ENCODE peak calls at places on chromosome 17, in nine cellular contexts. One of them, this sample, is unnamed.

GRCh38 chr17:56595831-56596740 is 2.6 kb downstream of the NOG start:
- DNase-seq in H7: peak; percentile 84
- DNase-seq in small intestine: peak; percentile 12
- DNase-seq in AG04450: no peak
- DNase-seq in AG09309: no peak
- DNase-seq in fibroblast of mammary gland: no peak
- DNase-seq in colonic mucosa: no peak
- DNase-seq in breast epithelium: no peak
- DNase-seq in foreskin fibroblast: peak; percentile 17
- DNase-seq in this sample: no peak

GRCh38 chr17:75637143-75637538 is 3.9 kb downstream of the SMIM5 start:
- DNase-seq in H7: no peak
- DNase-seq in small intestine: peak; percentile 59
- DNase-seq in AG04450: no peak
- DNase-seq in AG09309: no peak
- DNase-seq in fibroblast of mammary gland: no peak
- DNase-seq in colonic mucosa: peak; percentile 49
- DNase-seq in breast epithelium: no peak
- DNase-seq in foreskin fibroblast: no peak
- DNase-seq in this sample: no peak

GRCh38 chr17:45149669-45150603 is 1.7 kb downstream of the HEXIM1 start:
- DNase-seq in H7: peak; percentile 63
- DNase-seq in small intestine: peak; percentile 77
- DNase-seq in AG04450: no peak
- DNase-seq in AG09309: no peak
- DNase-seq in fibroblast of mammary gland: peak; percentile 67
- DNase-seq in colonic mucosa: peak; percentile 78
- DNase-seq in breast epithelium: peak; percentile 74
- DNase-seq in foreskin fibroblast: peak; percentile 80
- DNase-seq in this sample: no peak

GRCh38 chr17:1972429-1973160 is 52.5 kb downstream of the RTN4RL1 start:
- DNase-seq in H7: peak; percentile 50
- DNase-seq in small intestine: no peak
- DNase-seq in AG04450: no peak
- DNase-seq in AG09309: no peak
- DNase-seq in fibroblast of mammary gland: peak; percentile 17
- DNase-seq in colonic mucosa: no peak
- DNase-seq in breast epithelium: no peak
- DNase-seq in foreskin fibroblast: no peak
- DNase-seq in this sample: no peak

GRCh38 chr17:44850612-44851011 is 2.9 kb downstream of the HIGD1B start:
- DNase-seq in H7: no peak
- DNase-seq in small intestine: no peak
- DNase-seq in AG04450: no peak
- DNase-seq in AG09309: no peak
- DNase-seq in fibroblast of mammary gland: no peak
- DNase-seq in colonic mucosa: no peak
- DNase-seq in breast epithelium: no peak
- DNase-seq in foreskin fibroblast: no peak
- DNase-seq in this sample: no peak

GRCh38 chr17:32015245-32016013 is 8.2 kb downstream of the LRRC37B start:
- DNase-seq in H7: no peak
- DNase-seq in small intestine: peak; percentile 43
- DNase-seq in AG04450: no peak
- DNase-seq in AG09309: no peak
- DNase-seq in fibroblast of mammary gland: peak; percentile 16
- DNase-seq in colonic mucosa: no peak
- DNase-seq in breast epithelium: no peak
- DNase-seq in foreskin fibroblast: peak; percentile 33
- DNase-seq in this sample: no peak

GRCh38 chr17:10029129-10029528 is 124.1 kb upstream of the RCVRN start:
- DNase-seq in H7: no peak
- DNase-seq in small intestine: no peak
- DNase-seq in AG04450: no peak
- DNase-seq in AG09309: no peak
- DNase-seq in fibroblast of mammary gland: no peak
- DNase-seq in colonic mucosa: no peak
- DNase-seq in breast epithelium: no peak
- DNase-seq in foreskin fibroblast: no peak
- DNase-seq in this sample: no peak

GRCh38 chr17:56937688-56938087 is 23.2 kb downstream of the COIL start:
- DNase-seq in H7: no peak
- DNase-seq in small intestine: peak; percentile 62
- DNase-seq in AG04450: no peak
- DNase-seq in AG09309: no peak
- DNase-seq in fibroblast of mammary gland: no peak
- DNase-seq in colonic mucosa: no peak
- DNase-seq in breast epithelium: no peak
- DNase-seq in foreskin fibroblast: no peak
- DNase-seq in this sample: no peak

GRCh38 chr17:42294469-42295398 is 6.4 kb downstream of the STAT5A start:
- DNase-seq in H7: no peak
- DNase-seq in small intestine: no peak
- DNase-seq in AG04450: no peak
- DNase-seq in AG09309: no peak
- DNase-seq in fibroblast of mammary gland: no peak
- DNase-seq in colonic mucosa: no peak
- DNase-seq in breast epithelium: peak; percentile 77
- DNase-seq in foreskin fibroblast: peak; percentile 39
- DNase-seq in this sample: no peak

DNA sequence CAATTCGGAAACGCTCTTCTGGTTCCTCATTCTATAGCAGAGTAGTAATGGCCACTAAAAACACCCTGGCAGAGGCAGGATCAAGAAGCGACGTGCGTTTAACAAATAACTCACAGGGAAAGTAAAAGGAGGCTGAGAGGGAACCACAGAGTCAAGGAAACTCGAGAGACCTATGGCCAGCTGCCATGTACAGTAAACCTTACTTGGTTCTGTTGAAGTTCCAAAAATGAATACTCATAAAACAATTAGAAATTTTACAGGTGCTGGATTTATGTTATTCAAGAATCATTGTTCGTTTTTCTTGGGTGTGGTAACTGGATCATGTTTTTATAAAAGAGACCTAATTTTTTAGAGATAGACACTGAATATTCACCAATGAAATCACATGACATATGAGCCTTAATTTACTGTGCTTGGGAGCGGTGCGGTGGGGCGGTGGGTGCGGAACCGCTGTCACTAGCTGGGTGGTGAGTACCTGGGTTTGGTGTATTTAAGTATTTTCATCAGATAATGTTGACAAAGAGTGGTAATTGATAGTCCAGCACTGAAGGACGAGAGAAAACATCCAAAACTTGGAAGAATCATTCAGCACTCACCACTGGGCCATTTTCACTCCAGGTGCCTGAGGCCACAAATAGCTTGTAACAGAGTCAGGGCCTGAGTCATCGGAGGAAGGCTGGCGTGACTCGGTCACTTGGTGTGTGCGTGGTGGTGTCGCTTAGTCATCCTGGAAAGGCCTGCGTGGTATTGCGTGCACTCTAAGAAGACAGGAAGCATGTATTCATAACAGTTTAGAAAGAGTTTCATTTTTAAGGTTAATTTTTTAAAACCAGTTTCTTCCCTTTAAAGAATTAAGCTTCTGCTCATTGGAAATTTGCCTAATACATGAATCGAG is 135.4 kb upstream of the CHMP6 start:
- DNase-seq in H7: no peak
- DNase-seq in small intestine: peak; percentile 17
- DNase-seq in AG04450: peak; percentile 96
- DNase-seq in AG09309: peak; percentile 98
- DNase-seq in fibroblast of mammary gland: peak; percentile 99
- DNase-seq in colonic mucosa: no peak
- DNase-seq in breast epithelium: no peak
- DNase-seq in foreskin fibroblast: peak; percentile 99
- DNase-seq in this sample: peak; percentile 95
- H3K4me3 ChIP-seq in H7: no peak overlapping the region
- H3K4me3 ChIP-seq in small intestine: no peak overlapping the region
- H3K4me3 ChIP-seq in AG04450: no peak overlapping the region
- H3K4me3 ChIP-seq in AG09309: no peak overlapping the region
- H3K4me3 ChIP-seq in fibroblast of mammary gland: no peak overlapping the region
- H3K4me3 ChIP-seq in colonic mucosa: no peak overlapping the region
- H3K4me3 ChIP-seq in breast epithelium: no peak overlapping the region
- H3K4me3 ChIP-seq in foreskin fibroblast: no peak overlapping the region
- H3K4me3 ChIP-seq in this sample: no peak overlapping the region

DNA sequence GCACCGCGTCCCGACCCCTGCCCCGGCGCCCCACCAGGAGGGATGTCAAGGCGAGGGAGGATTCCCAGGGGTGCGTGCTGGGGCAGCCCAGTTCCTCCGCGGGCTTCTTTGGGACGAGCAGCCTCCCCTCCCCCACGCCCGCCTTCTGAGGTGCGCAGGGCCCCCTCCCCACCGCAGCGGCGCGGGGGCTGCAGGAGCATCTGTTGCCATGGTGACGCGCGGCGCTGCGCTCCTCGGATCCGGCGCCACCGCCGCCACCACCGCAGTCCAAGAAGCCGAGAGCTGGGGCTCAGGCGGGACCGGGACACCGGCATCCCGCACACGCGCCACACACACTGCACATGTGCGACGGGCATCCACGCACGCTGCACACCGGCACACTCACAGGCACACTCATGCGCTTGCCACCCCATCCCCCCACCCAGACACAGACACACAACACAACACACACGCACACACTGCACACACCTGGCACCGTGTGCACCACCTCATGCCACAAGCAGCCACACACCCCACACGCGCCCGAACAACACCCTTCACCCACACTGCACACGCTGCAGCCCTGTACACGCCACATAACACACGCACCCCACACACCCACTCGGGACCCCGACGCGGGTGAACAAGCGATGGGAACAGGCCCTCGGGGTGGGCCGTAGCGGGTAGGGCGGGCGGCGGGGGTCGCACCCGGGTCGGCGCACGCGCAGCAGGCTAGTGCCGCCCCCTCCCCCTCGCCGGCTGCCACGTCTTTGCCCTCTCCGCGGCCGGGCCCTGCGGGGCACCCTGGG is 17.0 kb downstream of the ENPP7 start:
- DNase-seq in H7: peak; percentile 91
- DNase-seq in small intestine: no peak
- DNase-seq in AG04450: no peak
- DNase-seq in AG09309: no peak
- DNase-seq in fibroblast of mammary gland: no peak
- DNase-seq in colonic mucosa: no peak
- DNase-seq in breast epithelium: no peak
- DNase-seq in foreskin fibroblast: no peak
- DNase-seq in this sample: no peak
- H3K4me3 ChIP-seq in H7: peak overlapping the region; percentile 29
- H3K4me3 ChIP-seq in small intestine: no peak overlapping the region
- H3K4me3 ChIP-seq in AG04450: no peak overlapping the region
- H3K4me3 ChIP-seq in AG09309: no peak overlapping the region
- H3K4me3 ChIP-seq in fibroblast of mammary gland: no peak overlapping the region
- H3K4me3 ChIP-seq in colonic mucosa: no peak overlapping the region
- H3K4me3 ChIP-seq in breast epithelium: peak overlapping the region; percentile 28
- H3K4me3 ChIP-seq in foreskin fibroblast: no peak overlapping the region
- H3K4me3 ChIP-seq in this sample: no peak overlapping the region

DNA sequence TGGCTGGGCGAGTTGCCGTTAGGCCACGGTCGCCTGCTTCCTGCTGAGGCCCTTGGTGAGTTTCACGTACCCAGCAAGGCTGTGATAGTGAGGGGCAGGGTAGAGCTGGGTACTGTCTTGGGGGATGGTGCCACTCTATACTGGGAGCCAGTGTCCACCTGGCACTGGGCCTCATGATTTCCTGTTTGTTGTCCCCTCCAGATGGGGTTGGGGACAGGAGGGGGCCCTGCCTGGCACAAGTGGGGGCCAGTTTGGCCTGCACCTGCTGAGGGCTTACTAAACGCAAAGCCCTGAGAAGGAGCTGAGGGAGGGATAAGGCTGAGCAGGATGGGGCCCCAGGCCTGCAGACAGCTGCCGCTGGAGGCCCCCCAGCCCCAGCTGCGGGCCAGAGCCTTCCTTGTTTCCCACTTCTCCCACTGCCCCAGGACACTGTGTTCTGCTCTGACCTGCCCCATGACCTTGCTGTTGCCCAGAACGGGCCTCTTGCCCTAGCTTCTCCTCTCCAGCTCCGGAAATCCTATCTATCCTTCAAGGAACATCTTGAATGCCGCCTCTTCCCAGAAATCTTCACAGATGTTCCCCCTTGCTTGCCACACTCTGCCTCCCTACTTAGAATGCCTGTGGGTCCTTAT is 25.4 kb downstream of the GJD3 start:
- DNase-seq in H7: no peak
- DNase-seq in small intestine: no peak
- DNase-seq in AG04450: no peak
- DNase-seq in AG09309: no peak
- DNase-seq in fibroblast of mammary gland: no peak
- DNase-seq in colonic mucosa: no peak
- DNase-seq in breast epithelium: no peak
- DNase-seq in foreskin fibroblast: no peak
- DNase-seq in this sample: no peak
- H3K4me3 ChIP-seq in H7: no peak overlapping the region
- H3K4me3 ChIP-seq in small intestine: no peak overlapping the region
- H3K4me3 ChIP-seq in AG04450: no peak overlapping the region
- H3K4me3 ChIP-seq in AG09309: no peak overlapping the region
- H3K4me3 ChIP-seq in fibroblast of mammary gland: no peak overlapping the region
- H3K4me3 ChIP-seq in colonic mucosa: no peak overlapping the region
- H3K4me3 ChIP-seq in breast epithelium: no peak overlapping the region
- H3K4me3 ChIP-seq in foreskin fibroblast: no peak overlapping the region
- H3K4me3 ChIP-seq in this sample: no peak overlapping the region

GRCh38 chr17:73644145-73645049 is at the start of gene SDK2:
- DNase-seq in H7: peak; percentile 86
- DNase-seq in small intestine: no peak
- DNase-seq in AG04450: no peak
- DNase-seq in AG09309: no peak
- DNase-seq in fibroblast of mammary gland: no peak
- DNase-seq in colonic mucosa: peak; percentile 33
- DNase-seq in breast epithelium: no peak
- DNase-seq in foreskin fibroblast: peak; percentile 17
- DNase-seq in this sample: no peak

GRCh38 chr17:73642659-73643011 is 1.6 kb downstream of the SDK2 start:
- DNase-seq in H7: no peak
- DNase-seq in small intestine: no peak
- DNase-seq in AG04450: no peak
- DNase-seq in AG09309: no peak
- DNase-seq in fibroblast of mammary gland: no peak
- DNase-seq in colonic mucosa: no peak
- DNase-seq in breast epithelium: no peak
- DNase-seq in foreskin fibroblast: no peak
- DNase-seq in this sample: no peak

GRCh38 chr17:73645050-73645871 is 1.0 kb upstream of the SDK2 start:
- DNase-seq in H7: peak; percentile 93
- DNase-seq in small intestine: no peak
- DNase-seq in AG04450: no peak
- DNase-seq in AG09309: no peak
- DNase-seq in fibroblast of mammary gland: peak; percentile 41
- DNase-seq in colonic mucosa: no peak
- DNase-seq in breast epithelium: no peak
- DNase-seq in foreskin fibroblast: peak; percentile 54
- DNase-seq in this sample: peak; percentile 3

GRCh38 chr17:73643012-73643845 is 1.0 kb downstream of the SDK2 start:
- DNase-seq in H7: peak; percentile 90
- DNase-seq in small intestine: no peak
- DNase-seq in AG04450: no peak
- DNase-seq in AG09309: no peak
- DNase-seq in fibroblast of mammary gland: no peak
- DNase-seq in colonic mucosa: peak; percentile 47
- DNase-seq in breast epithelium: no peak
- DNase-seq in foreskin fibroblast: peak; percentile 41
- DNase-seq in this sample: no peak

DNA sequence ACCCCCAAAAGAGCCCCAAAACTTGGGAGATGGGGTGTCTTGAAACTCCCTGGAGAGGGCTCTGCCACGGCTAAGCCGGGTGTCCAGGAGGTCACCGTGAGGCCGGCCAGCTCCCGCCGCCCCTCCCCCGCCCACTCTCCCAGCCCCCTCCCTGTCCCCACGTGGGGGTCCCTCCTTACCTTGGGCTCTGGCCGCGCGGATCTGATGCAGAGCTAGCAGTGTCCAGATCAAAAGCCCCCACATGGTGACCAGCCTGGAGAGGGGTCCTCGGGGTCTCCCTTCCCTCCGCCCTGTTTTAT is 450 bp downstream of the SDK2 start:
- DNase-seq in H7: no peak
- DNase-seq in small intestine: no peak
- DNase-seq in AG04450: no peak
- DNase-seq in AG09309: no peak
- DNase-seq in fibroblast of mammary gland: no peak
- DNase-seq in colonic mucosa: no peak
- DNase-seq in breast epithelium: no peak
- DNase-seq in foreskin fibroblast: peak; percentile 1
- DNase-seq in this sample: no peak
- H3K4me3 ChIP-seq in H7: peak overlapping the region; percentile 73
- H3K4me3 ChIP-seq in small intestine: peak overlapping the region; percentile 8
- H3K4me3 ChIP-seq in AG04450: no peak overlapping the region
- H3K4me3 ChIP-seq in AG09309: no peak overlapping the region
- H3K4me3 ChIP-seq in fibroblast of mammary gland: peak overlapping the region; percentile 44
- H3K4me3 ChIP-seq in colonic mucosa: peak overlapping the region; percentile 45
- H3K4me3 ChIP-seq in breast epithelium: peak overlapping the region; percentile 64
- H3K4me3 ChIP-seq in foreskin fibroblast: no peak overlapping the region
- H3K4me3 ChIP-seq in this sample: peak overlapping the region; percentile 33

This sample was measured in skeletal muscle cell.